ENCODE peak calls at places on chromosomes 2 and 18, in four cellular contexts. One of them, this sample, is unnamed.

GRCh38 chr2:217223222-217223930 is 363.5 kb upstream of the TNP1 start:
- DNase-seq in NT2/D1: no peak
- DNase-seq in NCI-H526 treated with DMSO at 0.1 percent for 48 hours: no peak
- DNase-seq in BJ: peak; percentile 65
- DNase-seq in this sample: peak; percentile 25

GRCh38 chr2:218397502-218398436 is 1.9 kb upstream of the CTDSP1 start:
- DNase-seq in NCI-H526 treated with DMSO at 0.1 percent for 48 hours: no peak
- DNase-seq in NT2/D1: no peak
- DNase-seq in BJ: no peak
- DNase-seq in this sample: peak; percentile 77

GRCh38 chr18:75154997-75155396 is 53.9 kb downstream of the PTGR3 start:
- DNase-seq in NT2/D1: no peak
- DNase-seq in BJ: no peak
- DNase-seq in NCI-H526 treated with DMSO at 0.1 percent for 48 hours: no peak
- DNase-seq in this sample: no peak

GRCh38 chr2:225091336-225091735 is 49.1 kb upstream of the DOCK10 start:
- DNase-seq in NT2/D1: no peak
- DNase-seq in BJ: peak; percentile 83
- DNase-seq in NCI-H526 treated with DMSO at 0.1 percent for 48 hours: no peak
- DNase-seq in this sample: no peak

GRCh38 chr18:47075098-47075883 is 39.9 kb upstream of the ELOA2 start:
- DNase-seq in BJ: peak; percentile 14
- DNase-seq in NCI-H526 treated with DMSO at 0.1 percent for 48 hours: no peak
- DNase-seq in NT2/D1: peak; percentile 9
- DNase-seq in this sample: no peak

GRCh38 chr18:39994521-39994920 is 1960.5 kb upstream of the PIK3C3 start:
- DNase-seq in BJ: no peak
- DNase-seq in NCI-H526 treated with DMSO at 0.1 percent for 48 hours: no peak
- DNase-seq in NT2/D1: no peak
- DNase-seq in this sample: no peak

GRCh38 chr2:152647417-152648010 is 69.7 kb downstream of the PRPF40A start:
- DNase-seq in NCI-H526 treated with DMSO at 0.1 percent for 48 hours: no peak
- DNase-seq in NT2/D1: no peak
- DNase-seq in BJ: no peak
- DNase-seq in this sample: no peak

GRCh38 chr2:60707750-60708371 is 48.2 kb upstream of the PAPOLG start:
- DNase-seq in BJ: no peak
- DNase-seq in NCI-H526 treated with DMSO at 0.1 percent for 48 hours: peak; percentile 2
- DNase-seq in NT2/D1: peak; percentile 16
- DNase-seq in this sample: no peak

GRCh38 chr2:205684871-205685313 is 2.6 kb downstream of the NRP2 start:
- DNase-seq in NCI-H526 treated with DMSO at 0.1 percent for 48 hours: no peak
- DNase-seq in NT2/D1: no peak
- DNase-seq in BJ: no peak
- DNase-seq in this sample: no peak

GRCh38 chr2:148876589-148877402 is 1.8 kb downstream of the KIF5C start:
- DNase-seq in NT2/D1: peak; percentile 87
- DNase-seq in BJ: no peak
- DNase-seq in NCI-H526 treated with DMSO at 0.1 percent for 48 hours: peak; percentile 91
- DNase-seq in this sample: no peak

GRCh38 chr2:84421197-84421596 is 37.9 kb downstream of the SUCLG1 start:
- DNase-seq in BJ: no peak
- DNase-seq in NT2/D1: no peak
- DNase-seq in NCI-H526 treated with DMSO at 0.1 percent for 48 hours: no peak
- DNase-seq in this sample: no peak

GRCh38 chr2:191675807-191676667 is 1.9 kb upstream of the NABP1 start:
- DNase-seq in BJ: no peak
- DNase-seq in NCI-H526 treated with DMSO at 0.1 percent for 48 hours: no peak
- DNase-seq in NT2/D1: no peak
- DNase-seq in this sample: peak; percentile 87

GRCh38 chr18:8019600-8019999 is 452.5 kb downstream of the PTPRM start:
- DNase-seq in NT2/D1: no peak
- DNase-seq in NCI-H526 treated with DMSO at 0.1 percent for 48 hours: no peak
- DNase-seq in BJ: no peak
- DNase-seq in this sample: no peak

GRCh38 chr18:13353424-13353823 is 134.9 kb downstream of the LDLRAD4 start:
- DNase-seq in NCI-H526 treated with DMSO at 0.1 percent for 48 hours: no peak
- DNase-seq in BJ: no peak
- DNase-seq in NT2/D1: no peak
- DNase-seq in this sample: peak; percentile 73

GRCh38 chr2:170365686-170366085 is 187.7 kb downstream of the MYO3B start:
- DNase-seq in NCI-H526 treated with DMSO at 0.1 percent for 48 hours: no peak
- DNase-seq in NT2/D1: no peak
- DNase-seq in BJ: no peak
- DNase-seq in this sample: no peak

GRCh38 chr18:46388295-46388694 is 268.7 kb downstream of the LOXHD1 start:
- DNase-seq in NCI-H526 treated with DMSO at 0.1 percent for 48 hours: no peak
- DNase-seq in NT2/D1: no peak
- DNase-seq in BJ: no peak
- DNase-seq in this sample: no peak

GRCh38 chr2:163465440-163465839 is 270.4 kb downstream of the FIGN start:
- DNase-seq in NCI-H526 treated with DMSO at 0.1 percent for 48 hours: peak; percentile 49
- DNase-seq in NT2/D1: no peak
- DNase-seq in BJ: no peak
- DNase-seq in this sample: no peak

GRCh38 chr2:229282758-229283546 is 11.9 kb upstream of the PID1 start:
- DNase-seq in NT2/D1: no peak
- DNase-seq in BJ: peak; percentile 69
- DNase-seq in NCI-H526 treated with DMSO at 0.1 percent for 48 hours: no peak
- DNase-seq in this sample: no peak

GRCh38 chr2:20035961-20036666 is 15.3 kb downstream of the LAPTM4A start:
- DNase-seq in NT2/D1: no peak
- DNase-seq in BJ: no peak
- DNase-seq in NCI-H526 treated with DMSO at 0.1 percent for 48 hours: no peak
- DNase-seq in this sample: no peak

GRCh38 chr2:288743-289361 is 961 bp upstream of the ALKAL2 start:
- DNase-seq in BJ: no peak
- DNase-seq in NCI-H526 treated with DMSO at 0.1 percent for 48 hours: no peak
- DNase-seq in NT2/D1: no peak
- DNase-seq in this sample: no peak

GRCh38 chr2:54557601-54558187 is 101.6 kb downstream of the SPTBN1 start:
- DNase-seq in BJ: no peak
- DNase-seq in NCI-H526 treated with DMSO at 0.1 percent for 48 hours: peak; percentile 89
- DNase-seq in NT2/D1: peak; percentile 22
- DNase-seq in this sample: peak; percentile 60

GRCh38 chr2:134763164-134763710 is 44.4 kb upstream of the TMEM163 start:
- DNase-seq in BJ: no peak
- DNase-seq in NCI-H526 treated with DMSO at 0.1 percent for 48 hours: no peak
- DNase-seq in NT2/D1: no peak
- DNase-seq in this sample: no peak

GRCh38 chr2:135456431-135456830 is 74.6 kb downstream of the ZRANB3 start:
- DNase-seq in NT2/D1: no peak
- DNase-seq in NCI-H526 treated with DMSO at 0.1 percent for 48 hours: no peak
- DNase-seq in BJ: no peak
- DNase-seq in this sample: no peak

GRCh38 chr2:223046470-223047053 is 5.4 kb upstream of the KCNE4 start:
- DNase-seq in NCI-H526 treated with DMSO at 0.1 percent for 48 hours: no peak
- DNase-seq in NT2/D1: no peak
- DNase-seq in BJ: no peak
- DNase-seq in this sample: no peak

GRCh38 chr18:12883684-12884520 is at the start of gene PTPN2:
- DNase-seq in BJ: peak; percentile 72
- DNase-seq in NCI-H526 treated with DMSO at 0.1 percent for 48 hours: peak; percentile 74
- DNase-seq in NT2/D1: peak; percentile 66
- DNase-seq in this sample: peak; percentile 95